ENCODE peak calls at places on chromosome 13, in six cellular contexts. F is osteoblast, G is pancreas, Z is left lung, N is Peyer's patch, D is DND-41. O is an unnamed sample.
A peak's percentile ranks its signal among the peaks of the same experiment; 100 is the strongest.

GRCh38 chr13:108369412-108369811 is 99.9 kb downstream of the TNFSF13B start:
- DNase-seq in F (no peak), G (no peak), Z (no peak), N (no peak), D (no peak), O (no peak)

GRCh38 chr13:42814868-42815267 is 33.5 kb downstream of the FAM216B start:
- DNase-seq in F (peak; percentile 65), G (no peak), Z (no peak), N (no peak), D (no peak), O (no peak)

GRCh38 chr13:95176611-95177259 is 124.5 kb downstream of the ABCC4 start:
- DNase-seq in F (no peak), G (no peak), Z (no peak), N (no peak), D (no peak), O (peak; percentile 39)

GRCh38 chr13:99995503-99996176 is 14.1 kb downstream of the ZIC2 start:
- DNase-seq in F (peak; percentile 61), G (no peak), Z (no peak), N (no peak), D (no peak), O (no peak)

GRCh38 chr13:69565334-69565733 is 542.3 kb upstream of the ATXN8OS start:
- DNase-seq in F (no peak), G (no peak), Z (no peak), N (no peak), D (no peak), O (no peak)

GRCh38 chr13:112693831-112694497 is 4.1 kb downstream of the ATP11A start:
- DNase-seq in F (peak; percentile 98), G (no peak), Z (no peak), N (peak; percentile 36), D (no peak), O (no peak)

GRCh38 chr13:21998279-21998678 is 327.4 kb downstream of the FGF9 start:
- DNase-seq in F (no peak), G (no peak), Z (peak; percentile 17), N (no peak), D (no peak), O (no peak)

GRCh38 chr13:59360916-59361315 is 802.8 kb downstream of the DIAPH3 start:
- DNase-seq in F (peak; percentile 50), G (no peak), Z (no peak), N (no peak), D (no peak), O (no peak)

GRCh38 chr13:19182536-19182935 is 912 bp upstream of the TUBA3C start:
- DNase-seq in F (no peak), G (no peak), Z (no peak), N (no peak), D (no peak), O (no peak)
- H3K9me3 ChIP-seq in F (no peaks in the 10 kb centered on the region), G (no peaks in the 10 kb centered on the region), Z (no peaks in the 10 kb centered on the region), N (no peaks in the 10 kb centered on the region), D (peaks cover 3% of the 10 kb centered on the region), O (no peaks in the 10 kb centered on the region)

DNA sequence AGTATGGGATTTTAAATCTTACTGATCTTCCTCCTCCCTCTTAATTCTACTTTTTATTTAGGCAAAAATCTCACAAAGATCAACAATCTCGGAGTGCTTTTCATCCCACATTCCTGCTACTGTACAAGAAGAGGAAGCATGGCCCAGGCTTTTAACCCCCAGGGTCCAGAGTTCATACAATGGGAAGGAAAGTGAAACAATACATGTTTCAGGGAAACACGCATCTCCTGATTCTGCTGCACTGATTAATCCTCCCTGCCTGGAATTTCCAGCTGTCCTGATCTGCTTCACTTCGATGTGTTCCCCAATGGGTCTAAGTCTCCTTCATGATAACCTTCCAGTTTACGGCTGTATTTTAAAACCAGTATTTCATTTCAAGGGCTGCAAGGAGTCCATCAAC is 44.5 kb downstream of the COL4A1 start:
- DNase-seq in F (no peak), G (no peak), Z (no peak), N (no peak), D (no peak), O (no peak)
- H3K4me1 ChIP-seq in F (peaks cover 14% of the 10 kb centered on the region), G (no peaks in the 10 kb centered on the region), Z (peaks cover 27% of the 10 kb centered on the region), N (no peaks in the 10 kb centered on the region), D (no peaks in the 10 kb centered on the region), O (no peaks in the 10 kb centered on the region)

GRCh38 chr13:23599083-23599925 is 29.1 kb downstream of the TNFRSF19 start:
- DNase-seq in F (no peak), G (no peak), Z (no peak), N (no peak), D (no peak), O (no peak)
- H3K27ac ChIP-seq in F (no peak overlapping the region), G (no peak overlapping the region), Z (no peak overlapping the region), N (no peak overlapping the region), D (no peak overlapping the region), O (no peak overlapping the region)

GRCh38 chr13:19056355-19056880 is 125.2 kb downstream of the TUBA3C start:
- DNase-seq in F (no peak), G (no peak), Z (no peak), N (no peak), D (no peak), O (no peak)
- H3K9me3 ChIP-seq in F (peaks cover 6% of the 10 kb centered on the region), G (no peaks in the 10 kb centered on the region), Z (no peaks in the 10 kb centered on the region), N (no peaks in the 10 kb centered on the region), D (peaks cover 19% of the 10 kb centered on the region), O (no peaks in the 10 kb centered on the region)

GRCh38 chr13:85166891-85167290 is 632.3 kb downstream of the SLITRK6 start:
- DNase-seq in F (no peak), G (no peak), Z (no peak), N (no peak), D (no peak), O (no peak)
- H3K4me1 ChIP-seq in F (no peaks in the 10 kb centered on the region), G (no peaks in the 10 kb centered on the region), Z (no peaks in the 10 kb centered on the region), N (no peaks in the 10 kb centered on the region), D (no peaks in the 10 kb centered on the region), O (no peaks in the 10 kb centered on the region)

O was measured in CD8-positive, alpha-beta memory T cell.